ENCODE peak calls at places on chromosomes 13 and 19, in nine cellular contexts. I is neural progenitor cell; Y is Kasumi-1; A is cardiac fibroblast; K is iPS-NIHi11; W is left colon; X is NCI-H460; S is T follicular helper cell; R is activated CD8-positive, alpha-beta memory T cell treated with anti-CD3 and anti-CD28 coated beads, Interleukin-2, amount 50 U/mL, for 48 hours. P is an unnamed sample.

GRCh38 chr19:55173717-55174409 is 6.2 kb downstream of the SYT5 start:
- DNase-seq in I (peak), R (peak), K (peak), X (peak), W (no peak), Y (no peak), A (peak), S (peak), P (peak)

GRCh38 chr19:719081-719512 is 10.4 kb downstream of the PALM start:
- DNase-seq in S (no peak), A (peak), W (no peak), I (no peak), X (no peak), K (no peak), R (no peak), Y (no peak), P (no peak)

GRCh38 chr19:10100163-10100785 is 2.2 kb downstream of the ANGPTL6 start:
- DNase-seq in X (no peak), R (no peak), A (no peak), W (no peak), K (no peak), Y (no peak), S (no peak), I (no peak), P (no peak)

GRCh38 chr13:34369925-34370324 is 552.0 kb downstream of the RFC3 start:
- DNase-seq in R (no peak), W (no peak), X (no peak), S (no peak), A (no peak), Y (no peak), I (no peak), K (no peak), P (no peak)

GRCh38 chr13:39575641-39576238 is 27.3 kb downstream of the LHFPL6 start:
- DNase-seq in A (no peak), I (no peak), S (no peak), K (no peak), X (no peak), Y (no peak), W (no peak), R (no peak), P (peak)

GRCh38 chr13:48476215-48476614 is 56.7 kb downstream of the RCBTB2 start:
- DNase-seq in Y (peak), X (no peak), S (no peak), I (no peak), R (no peak), A (no peak), K (no peak), W (no peak), P (no peak)

GRCh38 chr13:42211704-42212103 is 60.2 kb upstream of the AKAP11 start:
- DNase-seq in I (no peak), Y (no peak), R (no peak), A (no peak), W (no peak), S (no peak), X (no peak), K (no peak), P (peak)

GRCh38 chr19:690203-690602 is 5.0 kb downstream of the PRSS57 start:
- DNase-seq in Y (no peak), I (no peak), S (no peak), W (no peak), A (no peak), K (no peak), R (no peak), X (no peak), P (no peak)

GRCh38 chr13:24692541-24692940 is 12.3 kb downstream of the ATP12A start:
- DNase-seq in K (no peak), A (peak), R (no peak), W (no peak), Y (no peak), X (no peak), S (no peak), I (no peak), P (peak)

GRCh38 chr13:50425772-50426171 is 410.5 kb downstream of the KCNRG start:
- DNase-seq in A (no peak), R (no peak), S (no peak), W (no peak), K (no peak), Y (peak), X (no peak), I (no peak), P (no peak)

GRCh38 chr13:46679369-46680180 is 117.4 kb downstream of the ESD start:
- DNase-seq in X (no peak), S (no peak), R (no peak), I (peak), W (no peak), K (no peak), A (peak), Y (no peak), P (peak)

GRCh38 chr13:41905600-41906254 is 55.2 kb downstream of the VWA8 start:
- DNase-seq in A (peak), Y (peak), X (peak), S (no peak), I (peak), R (no peak), K (peak), W (no peak), P (no peak)

GRCh38 chr13:68872338-68872737 is 1235.3 kb upstream of the ATXN8OS start:
- DNase-seq in S (no peak), A (no peak), X (no peak), W (no peak), R (no peak), I (no peak), Y (no peak), K (no peak), P (no peak)

GRCh38 chr13:81304121-81304659 is 963.3 kb upstream of the SPRY2 start:
- DNase-seq in K (no peak), W (no peak), A (no peak), Y (no peak), R (no peak), X (no peak), S (no peak), I (no peak), P (no peak)

GRCh38 chr19:49875801-49876421 is 1.2 kb downstream of the AKT1S1 start:
- DNase-seq in I (peak), Y (peak), K (no peak), A (peak), R (peak), S (peak), X (no peak), W (no peak), P (peak)

GRCh38 chr13:97975280-97975850 is 21.9 kb downstream of the IPO5 start:
- DNase-seq in A (no peak), Y (no peak), S (no peak), X (no peak), W (no peak), I (no peak), K (no peak), R (no peak), P (no peak)

GRCh38 chr13:99722931-99723330 is 221.7 kb downstream of the TM9SF2 start:
- DNase-seq in S (no peak), R (no peak), Y (no peak), A (no peak), X (no peak), K (no peak), I (no peak), W (no peak), P (no peak)

GRCh38 chr13:36920612-36921185 is 661 bp upstream of the SMAD9 start:
- DNase-seq in W (no peak), K (no peak), A (no peak), I (peak), S (no peak), X (no peak), Y (no peak), R (no peak), P (no peak)

GRCh38 chr19:518292-519231 is 11.3 kb downstream of the TPGS1 start:
- DNase-seq in S (peak), W (no peak), Y (no peak), K (peak), I (peak), R (no peak), A (peak), X (no peak), P (no peak)

GRCh38 chr13:106517151-106517847 is 18.2 kb downstream of the EFNB2 start:
- DNase-seq in S (no peak), W (no peak), Y (no peak), A (no peak), R (no peak), I (no peak), X (no peak), K (no peak), P (no peak)

GRCh38 chr19:37370880-37371661 is at the start of gene ZNF527:
- DNase-seq in X (peak), I (peak), Y (peak), A (peak), S (peak), K (peak), R (peak), W (peak), P (peak)

GRCh38 chr13:78680064-78680463 is 21.1 kb upstream of the OBI1 start:
- DNase-seq in A (no peak), K (no peak), W (no peak), Y (no peak), X (no peak), S (no peak), I (no peak), R (no peak), P (no peak)